ENCODE peak calls at places on chromosomes 12 and 14, in six cellular contexts. V is effector memory CD4-positive, alpha-beta T cell; F is HepG2; E is psoas muscle; Q is left ventricle myocardium inferior; G is H9. R is an unnamed sample.

GRCh38 chr12:54581412-54581811 is 7.0 kb downstream of the PPP1R1A start:
- DNase-seq in V (no peak), F (no peak), E (no peak), Q (no peak), G (no peak), R (no peak)

GRCh38 chr12:130487636-130488035 is 149.9 kb downstream of the PIWIL1 start:
- DNase-seq in V (no peak), F (no peak), E (no peak), Q (no peak), G (no peak), R (no peak)

GRCh38 chr14:73726025-73726961 is 12.1 kb upstream of the PNMA1 start:
- DNase-seq in V (no peak), F (no peak), E (no peak), Q (no peak), G (no peak), R (no peak)

GRCh38 chr12:92337128-92337527 is 191.5 kb upstream of the BTG1 start:
- DNase-seq in V (no peak), F (no peak), E (no peak), Q (no peak), G (no peak), R (no peak)

GRCh38 chr14:77682158-77682553 is 25.7 kb downstream of the ALKBH1 start:
- DNase-seq in V (no peak), F (peak; percentile 27), E (no peak), Q (no peak), G (no peak), R (no peak)

GRCh38 chr12:69933115-69933552 is 108.1 kb downstream of the MYRFL start:
- DNase-seq in V (no peak), F (no peak), E (no peak), Q (no peak), G (peak; percentile 93), R (no peak)

GRCh38 chr14:60249321-60250251 is 565 bp downstream of the PPM1A start:
- DNase-seq in V (peak; percentile 43), F (peak; percentile 58), E (peak; percentile 88), Q (peak; percentile 78), G (peak; percentile 80), R (peak; percentile 83)

GRCh38 chr12:27644446-27644845 is 51.8 kb upstream of the REP15 start:
- DNase-seq in V (no peak), F (no peak), E (no peak), Q (no peak), G (no peak), R (no peak)

GRCh38 chr12:39011161-39011560 is 105.8 kb upstream of the CPNE8 start:
- DNase-seq in V (no peak), F (no peak), E (no peak), Q (no peak), G (no peak), R (no peak)

GRCh38 chr12:18320036-18320617 is 58.8 kb downstream of the PIK3C2G start:
- DNase-seq in V (no peak), F (peak; percentile 74), E (no peak), Q (no peak), G (peak; percentile 58), R (no peak)

GRCh38 chr14:55781046-55781445 is 201.0 kb downstream of the KTN1 start:
- DNase-seq in V (no peak), F (no peak), E (no peak), Q (no peak), G (no peak), R (no peak)

GRCh38 chr12:25382311-25383106 is 131.8 kb upstream of the KRAS start:
- DNase-seq in V (no peak), F (no peak), E (no peak), Q (no peak), G (no peak), R (no peak)

GRCh38 chr14:21109377-21110260 is 8.8 kb downstream of the TMEM253 start:
- DNase-seq in V (no peak), F (peak; percentile 79), E (no peak), Q (no peak), G (no peak), R (no peak)

GRCh38 chr14:53564870-53565269 is 391.8 kb downstream of the BMP4 start:
- DNase-seq in V (no peak), F (no peak), E (no peak), Q (no peak), G (no peak), R (no peak)

GRCh38 chr14:63533474-63533873 is 9.7 kb downstream of the PPP2R5E start:
- DNase-seq in V (no peak), F (no peak), E (no peak), Q (no peak), G (no peak), R (no peak)

GRCh38 chr12:18146375-18146774 is 56.4 kb upstream of the RERGL start:
- DNase-seq in V (no peak), F (no peak), E (no peak), Q (no peak), G (no peak), R (no peak)

GRCh38 chr14:99737451-99737951 is 53.4 kb downstream of the CYP46A1 start:
- DNase-seq in V (no peak), F (no peak), E (peak; percentile 72), Q (peak; percentile 68), G (no peak), R (peak; percentile 81)

GRCh38 chr12:130202201-130202600 is 39.9 kb downstream of the FZD10 start:
- DNase-seq in V (no peak), F (no peak), E (no peak), Q (no peak), G (no peak), R (no peak)

GRCh38 chr14:105853907-105854599 is 327.7 kb downstream of the TMEM121 start:
- DNase-seq in V (no peak), F (no peak), E (no peak), Q (peak; percentile 5), G (no peak), R (peak; percentile 39)

GRCh38 chr12:13222076-13222475 is 25.6 kb downstream of the EMP1 start:
- DNase-seq in V (no peak), F (no peak), E (peak; percentile 59), Q (no peak), G (no peak), R (no peak)

GRCh38 chr14:100391777-100392176 is 68.6 kb downstream of the SLC25A47 start:
- DNase-seq in V (no peak), F (no peak), E (no peak), Q (no peak), G (no peak), R (no peak)

GRCh38 chr12:8948711-8949524 is 527 bp downstream of the M6PR start:
- DNase-seq in V (no peak), F (peak; percentile 7), E (no peak), Q (no peak), G (peak; percentile 36), R (no peak)

GRCh38 chr14:102731101-102731870 is 46.0 kb upstream of the TRAF3 start:
- DNase-seq in V (no peak), F (no peak), E (no peak), Q (no peak), G (no peak), R (no peak)

GRCh38 chr14:102729825-102730224 is 47.4 kb upstream of the TRAF3 start:
- DNase-seq in V (no peak), F (no peak), E (no peak), Q (no peak), G (no peak), R (no peak)

GRCh38 chr14:102732924-102733323 is 44.3 kb upstream of the TRAF3 start:
- DNase-seq in V (no peak), F (no peak), E (no peak), Q (no peak), G (no peak), R (no peak)

GRCh38 chr14:102731871-102732800 is 45.1 kb upstream of the TRAF3 start:
- DNase-seq in V (no peak), F (no peak), E (no peak), Q (no peak), G (no peak), R (no peak)

GRCh38 chr14:102733326-102733725 is 43.9 kb upstream of the TRAF3 start:
- DNase-seq in V (no peak), F (no peak), E (no peak), Q (no peak), G (no peak), R (no peak)
- H3K4me1 ChIP-seq in V (no peaks in the 10 kb centered on the region), F (no peaks in the 10 kb centered on the region), E (no peaks in the 10 kb centered on the region), Q (no peaks in the 10 kb centered on the region), G (no peaks in the 10 kb centered on the region), R (no peaks in the 10 kb centered on the region)

GRCh38 chr12:49646871-49647270 is 23.5 kb downstream of the PRPF40B start:
- DNase-seq in V (no peak), F (no peak), E (no peak), Q (no peak), G (no peak), R (no peak)
- H3K4me1 ChIP-seq in V (peaks cover 7% of the 10 kb centered on the region), F (peaks cover 58% of the 10 kb centered on the region), E (no peaks in the 10 kb centered on the region), Q (peaks cover 56% of the 10 kb centered on the region), G (no peaks in the 10 kb centered on the region), R (peaks cover 56% of the 10 kb centered on the region)

GRCh38 chr12:108560321-108560721 is 652 bp downstream of the SART3 start:
- DNase-seq in V (no peak), F (peak; percentile 28), E (no peak), Q (no peak), G (no peak), R (no peak)

GRCh38 chr12:108561852-108562347 is 496 bp upstream of the ISCU start:
- DNase-seq in V (no peak), F (no peak), E (no peak), Q (no peak), G (no peak), R (no peak)

GRCh38 chr12:108562348-108563134 is at the start of gene ISCU:
- DNase-seq in V (peak; percentile 96), F (peak; percentile 93), E (peak; percentile 99), Q (peak; percentile 97), G (peak; percentile 99), R (peak; percentile 97)

GRCh38 chr12:108560752-108561719 is at the start of gene SART3:
- DNase-seq in V (peak; percentile 70), F (peak; percentile 89), E (peak; percentile 91), Q (peak; percentile 82), G (peak; percentile 82), R (peak; percentile 89)

GRCh38 chr12:108559748-108560147 is 1.2 kb downstream of the SART3 start:
- DNase-seq in V (no peak), F (no peak), E (no peak), Q (no peak), G (no peak), R (no peak)
- H3K4me1 ChIP-seq in V (peaks cover 25% of the 10 kb centered on the region), F (peaks cover 54% of the 10 kb centered on the region), E (peaks cover 59% of the 10 kb centered on the region), Q (peaks cover 92% of the 10 kb centered on the region), G (peaks cover 2% of the 10 kb centered on the region), R (peaks cover 64% of the 10 kb centered on the region)

GRCh38 chr12:66733321-66733720 is 54.4 kb upstream of the GRIP1 start:
- DNase-seq in V (no peak), F (no peak), E (no peak), Q (no peak), G (no peak), R (no peak)

GRCh38 chr12:66739266-66739665 is 60.4 kb upstream of the GRIP1 start:
- DNase-seq in V (no peak), F (no peak), E (no peak), Q (no peak), G (no peak), R (no peak)

GRCh38 chr12:66735275-66735674 is 56.4 kb upstream of the GRIP1 start:
- DNase-seq in V (no peak), F (no peak), E (no peak), Q (no peak), G (no peak), R (no peak)

DNA sequence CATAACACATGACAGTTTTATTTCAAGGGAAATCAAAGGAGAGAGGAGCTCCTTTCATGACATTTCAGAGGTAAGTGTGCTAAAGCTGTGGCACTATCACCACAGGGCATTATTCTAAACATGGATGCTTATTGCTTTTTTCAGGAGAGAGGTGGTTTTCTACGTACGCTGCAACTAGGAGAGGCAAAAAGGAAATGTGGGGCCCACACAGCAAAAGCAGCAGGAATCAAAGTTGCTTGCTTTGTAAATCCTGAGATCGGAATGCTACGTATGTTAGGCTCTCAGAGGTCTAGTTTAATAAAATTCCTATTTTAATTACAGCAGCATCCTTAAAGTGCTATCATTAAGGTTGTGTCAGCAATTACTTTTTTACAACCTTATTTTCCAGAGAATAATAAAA is 55.0 kb upstream of the GRIP1 start:
- DNase-seq in V (no peak), F (no peak), E (no peak), Q (no peak), G (no peak), R (no peak)
- H3K4me1 ChIP-seq in V (no peaks in the 10 kb centered on the region), F (no peaks in the 10 kb centered on the region), E (no peaks in the 10 kb centered on the region), Q (no peaks in the 10 kb centered on the region), G (peaks cover 2% of the 10 kb centered on the region), R (no peaks in the 10 kb centered on the region)